ENCODE peak calls at places on chromosomes 5 and 9, in six cellular contexts. N is prostate gland, O is aorta, J is IMR-90, R is GM12878, S is heart right ventricle. E is an unnamed sample.
A peak's percentile ranks its signal among the peaks of the same experiment; 100 is the strongest.

GRCh38 chr5:33594006-33594405 is 153.2 kb downstream of the TARS1 start:
- DNase-seq in N (no peak), J (no peak), R (no peak), S (no peak), O (no peak), E (no peak)

GRCh38 chr9:107539427-107540154 is 50.0 kb upstream of the KLF4 start:
- DNase-seq in R (no peak), S (no peak), J (no peak), N (no peak), O (no peak), E (no peak)

GRCh38 chr5:9301200-9301599 is 244.7 kb downstream of the SEMA5A start:
- DNase-seq in R (no peak), O (no peak), N (no peak), J (no peak), S (no peak), E (no peak)

GRCh38 chr9:82367016-82367415 is 378.4 kb downstream of the SPATA31D1 start:
- DNase-seq in J (no peak), N (no peak), S (no peak), R (no peak), O (no peak), E (no peak)

GRCh38 chr5:14663734-14664269 is 716 bp upstream of the OTULIN start:
- DNase-seq in J (no peak), R (no peak), N (no peak), O (peak; percentile 49), S (no peak), E (peak; percentile 83)

GRCh38 chr5:146877783-146878470 is 630 bp downstream of the PPP2R2B start:
- DNase-seq in O (peak; percentile 51), S (no peak), R (no peak), J (no peak), N (no peak), E (peak; percentile 82)

GRCh38 chr5:87435144-87435694 is 22.5 kb upstream of the CCNH start:
- DNase-seq in R (no peak), N (no peak), O (no peak), J (no peak), S (no peak), E (no peak)

GRCh38 chr5:137415231-137415681 is 83.9 kb downstream of the SPOCK1 start:
- DNase-seq in O (no peak), R (no peak), J (peak; percentile 70), N (no peak), S (no peak), E (no peak)

GRCh38 chr5:141409598-141410306 is 1.9 kb downstream of the PCDHGB6 start:
- DNase-seq in R (no peak), S (no peak), J (no peak), N (no peak), O (no peak), E (no peak)

GRCh38 chr9:36250079-36250478 is 8.2 kb downstream of the GNE start:
- DNase-seq in J (no peak), N (no peak), R (no peak), O (no peak), S (no peak), E (no peak)

GRCh38 chr9:36245906-36246305 is 12.3 kb downstream of the GNE start:
- DNase-seq in J (peak; percentile 29), R (no peak), S (no peak), O (no peak), N (no peak), E (no peak)

GRCh38 chr9:36251428-36251827 is 6.8 kb downstream of the GNE start:
- DNase-seq in N (no peak), J (no peak), S (no peak), O (no peak), R (no peak), E (no peak)
- H3K4me3 ChIP-seq in N (no peak overlapping the region), J (no peak overlapping the region), S (no peak overlapping the region), O (no peak overlapping the region), R (no peak overlapping the region), E (no peak overlapping the region)

DNA sequence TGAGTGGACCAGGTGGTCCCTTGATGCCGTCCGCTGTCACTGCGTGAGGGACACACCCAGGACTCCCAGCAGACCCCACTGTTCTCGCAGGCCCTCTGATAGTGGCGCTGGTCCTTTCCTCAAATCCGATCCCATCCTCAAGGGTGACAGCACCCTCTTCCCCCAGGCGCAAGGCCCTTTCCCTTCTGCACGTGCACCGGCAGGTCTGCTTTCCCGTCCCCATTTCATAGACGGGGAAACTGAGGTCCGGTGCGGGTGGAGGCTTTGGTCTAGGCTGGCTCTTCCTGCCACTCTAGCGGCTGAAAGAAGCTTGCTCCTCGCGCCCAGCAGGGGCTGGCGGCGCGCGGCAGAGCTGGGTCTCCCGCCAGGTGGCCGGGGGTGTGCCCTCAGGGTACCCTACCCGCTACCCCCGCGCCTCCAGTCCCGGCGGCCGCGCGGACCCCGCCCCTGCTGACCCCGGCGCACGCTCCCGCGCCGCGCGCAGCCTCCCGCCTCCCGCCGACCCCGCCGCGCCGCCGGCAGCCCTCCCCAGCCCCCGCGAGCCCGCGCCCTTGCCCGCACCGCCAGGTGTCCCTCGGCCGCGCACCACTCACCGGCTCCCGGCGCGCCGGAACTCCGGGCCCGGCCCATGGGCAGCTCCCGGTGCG is 453 bp downstream of the RASGEF1C start:
- DNase-seq in O (no peak), S (no peak), R (no peak), N (no peak), J (no peak), E (peak; percentile 33)
- H3K27me3 ChIP-seq in O (no peaks in the 10 kb centered on the region), S (peaks cover 66% of the 10 kb centered on the region), R (peaks cover 5% of the 10 kb centered on the region), N (no peaks in the 10 kb centered on the region), J (peaks cover 16% of the 10 kb centered on the region), E (peaks cover 74% of the 10 kb centered on the region)

GRCh38 chr9:95610006-95610785 is 93.4 kb upstream of the PTCH1 start:
- DNase-seq in S (no peak), R (no peak), N (no peak), O (no peak), J (no peak), E (no peak)
- H3K4me1 ChIP-seq in S (no peaks in the 10 kb centered on the region), R (no peaks in the 10 kb centered on the region), N (peaks cover 8% of the 10 kb centered on the region), O (no peaks in the 10 kb centered on the region), J (no peaks in the 10 kb centered on the region), E (no peaks in the 10 kb centered on the region)

DNA sequence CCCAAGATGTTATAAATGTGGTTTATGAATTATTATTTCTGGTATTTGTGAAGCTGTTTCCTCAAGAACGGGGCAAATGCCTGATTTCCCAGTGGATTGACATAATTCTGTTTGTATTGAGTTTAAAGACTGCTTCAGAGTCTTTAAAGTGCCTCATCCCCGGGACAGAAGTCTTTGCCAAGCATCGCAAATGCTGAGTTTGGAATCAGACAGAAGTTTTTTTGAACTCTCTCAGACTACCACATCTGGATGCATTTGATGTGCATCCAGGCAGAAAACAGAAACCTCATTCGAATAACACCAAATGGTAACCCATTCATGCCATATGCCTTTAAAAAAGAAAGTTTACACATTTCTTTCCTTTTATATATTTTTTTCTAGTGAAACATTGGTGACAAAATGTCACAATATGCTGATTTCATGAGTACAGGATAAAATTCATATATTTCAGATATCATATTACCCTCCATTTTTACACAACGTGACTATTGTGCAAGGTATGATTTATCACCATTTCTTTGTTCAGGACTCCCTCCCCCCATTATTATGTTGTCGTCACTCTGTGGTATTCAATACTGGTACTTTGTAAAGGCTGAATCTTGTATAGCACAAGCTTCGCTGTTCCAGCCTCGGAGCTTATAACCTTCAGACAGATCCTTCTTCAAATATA is 91.1 kb downstream of the ZNF608 start:
- DNase-seq in O (no peak), N (no peak), S (no peak), J (no peak), R (no peak), E (no peak)
- H3K4me3 ChIP-seq in O (no peak overlapping the region), N (no peak overlapping the region), S (no peak overlapping the region), J (no peak overlapping the region), R (no peak overlapping the region), E (no peak overlapping the region)

GRCh38 chr9:136145580-136145979 is 26.9 kb upstream of the TMEM250 start:
- DNase-seq in N (no peak), S (no peak), O (no peak), R (no peak), J (no peak), E (no peak)
- H3K27me3 ChIP-seq in N (no peaks in the 10 kb centered on the region), S (peaks cover 63% of the 10 kb centered on the region), O (no peaks in the 10 kb centered on the region), R (no peaks in the 10 kb centered on the region), J (peaks cover 56% of the 10 kb centered on the region), E (no peaks in the 10 kb centered on the region)

DNA sequence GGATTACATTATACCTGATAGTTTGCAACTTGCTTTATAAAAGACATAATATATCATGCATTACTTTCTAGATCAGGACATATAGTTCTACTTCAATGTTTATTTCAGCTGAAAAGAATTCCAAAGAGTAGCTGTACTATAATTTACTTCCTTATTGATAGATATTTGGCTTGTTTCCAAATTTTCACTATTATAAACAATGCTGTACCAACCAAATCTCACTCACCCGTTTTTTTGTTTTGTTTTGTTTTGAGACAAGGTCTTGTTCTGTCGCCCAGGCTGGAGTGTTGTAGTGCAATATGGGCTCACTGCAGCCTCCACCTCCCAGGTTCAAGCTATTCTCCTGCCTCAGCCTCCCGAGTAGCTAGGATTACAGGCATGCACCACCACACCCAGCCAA is 132.7 kb downstream of the GNAQ start:
- DNase-seq in R (no peak), O (no peak), S (no peak), N (no peak), J (no peak), E (no peak)
- H3K4me1 ChIP-seq in R (no peaks in the 10 kb centered on the region), O (peaks cover 2% of the 10 kb centered on the region), S (peaks cover 8% of the 10 kb centered on the region), N (no peaks in the 10 kb centered on the region), J (peaks cover 10% of the 10 kb centered on the region), E (peaks cover 12% of the 10 kb centered on the region)

GRCh38 chr9:129568560-129569505 is 52.1 kb downstream of the C9orf50 start:
- DNase-seq in R (no peak), N (no peak), S (peak; percentile 56), J (no peak), O (peak; percentile 79), E (no peak)
- H3K4me3 ChIP-seq in R (no peak overlapping the region), N (peak overlapping the region; percentile 46), S (peak overlapping the region; percentile 46), J (peak overlapping the region; percentile 28), O (no peak overlapping the region), E (peak overlapping the region; percentile 25)

E was measured in spleen.